ENCODE peak calls at places on chromosomes 3 and 15, in six cellular contexts. N, G, Y, W, O and A are unnamed samples.

GRCh38 chr15:58771621-58772235 is 626 bp downstream of the MINDY2 start:
- DNase-seq in N (peak), G (no peak), Y (peak), W (no peak), O (peak), A (peak)

GRCh38 chr3:83938491-83938890 is 1020.3 kb upstream of the CADM2 start:
- DNase-seq in N (no peak), G (no peak), Y (no peak), W (no peak), O (no peak), A (no peak)

GRCh38 chr3:134809412-134810051 is 14.5 kb downstream of the EPHB1 start:
- DNase-seq in N (no peak), G (no peak), Y (no peak), W (no peak), O (no peak), A (no peak)

GRCh38 chr3:166052440-166052839 is 215.2 kb upstream of the BCHE start:
- DNase-seq in N (no peak), G (no peak), Y (peak), W (no peak), O (no peak), A (no peak)

GRCh38 chr3:189143321-189143720 is 28.4 kb upstream of the TPRG1 start:
- DNase-seq in N (no peak), G (no peak), Y (no peak), W (no peak), O (no peak), A (no peak)

GRCh38 chr3:189282751-189283150 is 111.0 kb downstream of the TPRG1 start:
- DNase-seq in N (no peak), G (no peak), Y (no peak), W (no peak), O (no peak), A (no peak)

GRCh38 chr15:71011503-71012155 is 103.6 kb upstream of the THSD4 start:
- DNase-seq in N (no peak), G (no peak), Y (peak), W (peak), O (no peak), A (no peak)

GRCh38 chr3:18730491-18730890 is 305.4 kb upstream of the SATB1 start:
- DNase-seq in N (no peak), G (no peak), Y (no peak), W (no peak), O (no peak), A (no peak)

GRCh38 chr3:110343376-110343775 is 728.2 kb upstream of the NECTIN3 start:
- DNase-seq in N (no peak), G (no peak), Y (no peak), W (no peak), O (no peak), A (no peak)

GRCh38 chr3:135081451-135082434 is 286.7 kb downstream of the EPHB1 start:
- DNase-seq in N (no peak), G (no peak), Y (no peak), W (no peak), O (no peak), A (no peak)

GRCh38 chr3:79405183-79405582 is 362.6 kb downstream of the ROBO1 start:
- DNase-seq in N (no peak), G (no peak), Y (no peak), W (no peak), O (no peak), A (no peak)